ENCODE peak calls at places on chromosomes 16 and 17, in four cellular contexts. One of them, this sample, is unnamed.

GRCh38 chr16:74710401-74710800 is 9.7 kb upstream of the MLKL start:
- DNase-seq in neural progenitor cell: no peak
- DNase-seq in neural crest cell: no peak
- DNase-seq in progenitor cell of endocrine pancreas: no peak
- DNase-seq in this sample: no peak

GRCh38 chr16:57611184-57611583 is 17.2 kb upstream of the ADGRG1 start:
- DNase-seq in neural progenitor cell: no peak
- DNase-seq in progenitor cell of endocrine pancreas: no peak
- DNase-seq in neural crest cell: no peak
- DNase-seq in this sample: no peak

GRCh38 chr16:72834499-72834898 is 213.4 kb downstream of the ZFHX3 start:
- DNase-seq in neural crest cell: no peak
- DNase-seq in progenitor cell of endocrine pancreas: no peak
- DNase-seq in neural progenitor cell: no peak
- DNase-seq in this sample: no peak

GRCh38 chr16:20910781-20911321 is 10.3 kb downstream of the LYRM1 start:
- DNase-seq in progenitor cell of endocrine pancreas: no peak
- DNase-seq in neural progenitor cell: no peak
- DNase-seq in neural crest cell: no peak
- DNase-seq in this sample: no peak

GRCh38 chr16:87317766-87318121 is 552 bp upstream of the C16orf95 start:
- DNase-seq in neural crest cell: no peak
- DNase-seq in neural progenitor cell: no peak
- DNase-seq in progenitor cell of endocrine pancreas: no peak
- DNase-seq in this sample: peak; percentile 51

GRCh38 chr17:79018045-79018695 is 5.8 kb upstream of the C1QTNF1 start:
- DNase-seq in neural crest cell: no peak
- DNase-seq in progenitor cell of endocrine pancreas: no peak
- DNase-seq in neural progenitor cell: no peak
- DNase-seq in this sample: no peak

GRCh38 chr16:17474572-17474971 is 3.8 kb upstream of the XYLT1 start:
- DNase-seq in progenitor cell of endocrine pancreas: no peak
- DNase-seq in neural progenitor cell: peak; percentile 37
- DNase-seq in neural crest cell: no peak
- DNase-seq in this sample: no peak

GRCh38 chr16:16861546-16861945 is 482.6 kb downstream of the NPIPA7 start:
- DNase-seq in progenitor cell of endocrine pancreas: peak; percentile 32
- DNase-seq in neural progenitor cell: peak; percentile 80
- DNase-seq in neural crest cell: peak; percentile 72
- DNase-seq in this sample: peak; percentile 59

GRCh38 chr17:44759096-44759915 is 518 bp downstream of the ADAM11 start:
- DNase-seq in neural progenitor cell: peak; percentile 25
- DNase-seq in progenitor cell of endocrine pancreas: no peak
- DNase-seq in neural crest cell: peak; percentile 40
- DNase-seq in this sample: no peak

GRCh38 chr17:52306314-52306713 is 147.8 kb upstream of the CA10 start:
- DNase-seq in progenitor cell of endocrine pancreas: no peak
- DNase-seq in neural progenitor cell: no peak
- DNase-seq in neural crest cell: no peak
- DNase-seq in this sample: peak; percentile 66

GRCh38 chr17:54524501-54524900 is 376.2 kb upstream of the TOM1L1 start:
- DNase-seq in neural crest cell: no peak
- DNase-seq in progenitor cell of endocrine pancreas: no peak
- DNase-seq in neural progenitor cell: no peak
- DNase-seq in this sample: no peak

GRCh38 chr17:65855245-65855644 is 293.8 kb upstream of the AXIN2 start:
- DNase-seq in progenitor cell of endocrine pancreas: no peak
- DNase-seq in neural crest cell: no peak
- DNase-seq in neural progenitor cell: no peak
- DNase-seq in this sample: peak; percentile 40

GRCh38 chr17:8724451-8724850 is 20.2 kb downstream of the CCDC42 start:
- DNase-seq in progenitor cell of endocrine pancreas: no peak
- DNase-seq in neural progenitor cell: no peak
- DNase-seq in neural crest cell: no peak
- DNase-seq in this sample: no peak

GRCh38 chr17:15264542-15264941 is 584 bp downstream of the PMP22 start:
- DNase-seq in progenitor cell of endocrine pancreas: no peak
- DNase-seq in neural crest cell: no peak
- DNase-seq in neural progenitor cell: no peak
- DNase-seq in this sample: peak; percentile 52

GRCh38 chr17:45127209-45127582 is 5.1 kb downstream of the PLCD3 start:
- DNase-seq in neural crest cell: no peak
- DNase-seq in neural progenitor cell: no peak
- DNase-seq in progenitor cell of endocrine pancreas: no peak
- DNase-seq in this sample: no peak

GRCh38 chr17:2982854-2983636 is 80.4 kb downstream of the OR1D5 start:
- DNase-seq in neural progenitor cell: no peak
- DNase-seq in neural crest cell: no peak
- DNase-seq in progenitor cell of endocrine pancreas: no peak
- DNase-seq in this sample: no peak

GRCh38 chr16:78669994-78670393 is 570.5 kb downstream of the WWOX start:
- DNase-seq in neural progenitor cell: peak; percentile 9
- DNase-seq in progenitor cell of endocrine pancreas: no peak
- DNase-seq in neural crest cell: no peak
- DNase-seq in this sample: no peak

GRCh38 chr17:59093702-59094231 is 12.9 kb downstream of the TRIM37 start:
- DNase-seq in neural progenitor cell: no peak
- DNase-seq in progenitor cell of endocrine pancreas: no peak
- DNase-seq in neural crest cell: no peak
- DNase-seq in this sample: peak; percentile 28

GRCh38 chr17:850828-851759 is 68.9 kb downstream of the MRM3 start:
- DNase-seq in neural crest cell: peak; percentile 5
- DNase-seq in progenitor cell of endocrine pancreas: no peak
- DNase-seq in neural progenitor cell: peak; percentile 54
- DNase-seq in this sample: no peak

GRCh38 chr17:73232587-73233373 is 28.9 kb downstream of the CPSF4L start:
- DNase-seq in progenitor cell of endocrine pancreas: no peak
- DNase-seq in neural crest cell: no peak
- DNase-seq in neural progenitor cell: peak; percentile 73
- DNase-seq in this sample: peak; percentile 47

GRCh38 chr17:82216301-82217119 is 3.9 kb upstream of the CCDC57 start:
- DNase-seq in neural crest cell: no peak
- DNase-seq in progenitor cell of endocrine pancreas: no peak
- DNase-seq in neural progenitor cell: no peak
- DNase-seq in this sample: peak; percentile 80

GRCh38 chr17:18962494-18962815 is 10.5 kb downstream of the SLC5A10 start:
- DNase-seq in progenitor cell of endocrine pancreas: no peak
- DNase-seq in neural progenitor cell: no peak
- DNase-seq in neural crest cell: no peak
- DNase-seq in this sample: no peak

GRCh38 chr16:75385507-75386152 is 47.7 kb downstream of the CFDP1 start:
- DNase-seq in neural progenitor cell: peak; percentile 66
- DNase-seq in neural crest cell: no peak
- DNase-seq in progenitor cell of endocrine pancreas: no peak
- DNase-seq in this sample: no peak

GRCh38 chr16:11257131-11257938 is 1.3 kb upstream of the SOCS1 start:
- DNase-seq in neural crest cell: peak; percentile 61
- DNase-seq in neural progenitor cell: peak; percentile 85
- DNase-seq in progenitor cell of endocrine pancreas: peak; percentile 39
- DNase-seq in this sample: peak; percentile 88

GRCh38 chr17:12990926-12991325 is 26.9 kb downstream of the ELAC2 start:
- DNase-seq in neural progenitor cell: no peak
- DNase-seq in progenitor cell of endocrine pancreas: no peak
- DNase-seq in neural crest cell: no peak
- DNase-seq in this sample: no peak

GRCh38 chr17:40727447-40728231 is 24.1 kb upstream of the KRT24 start:
- DNase-seq in neural crest cell: no peak
- DNase-seq in progenitor cell of endocrine pancreas: no peak
- DNase-seq in neural progenitor cell: no peak
- DNase-seq in this sample: peak; percentile 56

GRCh38 chr16:27199747-27200146 is 3.6 kb upstream of the KDM8 start:
- DNase-seq in neural progenitor cell: no peak
- DNase-seq in progenitor cell of endocrine pancreas: no peak
- DNase-seq in neural crest cell: no peak
- DNase-seq in this sample: no peak

GRCh38 chr16:50265716-50266336 is 525 bp upstream of the ADCY7 start:
- DNase-seq in neural progenitor cell: no peak
- DNase-seq in progenitor cell of endocrine pancreas: no peak
- DNase-seq in neural crest cell: no peak
- DNase-seq in this sample: no peak

GRCh38 chr16:50266337-50267091 is at the start of gene ADCY7:
- DNase-seq in progenitor cell of endocrine pancreas: no peak
- DNase-seq in neural progenitor cell: peak; percentile 41
- DNase-seq in neural crest cell: no peak
- DNase-seq in this sample: peak; percentile 86

GRCh38 chr16:50267151-50267631 is 840 bp downstream of the ADCY7 start:
- DNase-seq in progenitor cell of endocrine pancreas: no peak
- DNase-seq in neural progenitor cell: no peak
- DNase-seq in neural crest cell: no peak
- DNase-seq in this sample: no peak

GRCh38 chr16:50263940-50264929 is 2.1 kb upstream of the ADCY7 start:
- DNase-seq in neural progenitor cell: no peak
- DNase-seq in progenitor cell of endocrine pancreas: no peak
- DNase-seq in neural crest cell: no peak
- DNase-seq in this sample: no peak

DNA sequence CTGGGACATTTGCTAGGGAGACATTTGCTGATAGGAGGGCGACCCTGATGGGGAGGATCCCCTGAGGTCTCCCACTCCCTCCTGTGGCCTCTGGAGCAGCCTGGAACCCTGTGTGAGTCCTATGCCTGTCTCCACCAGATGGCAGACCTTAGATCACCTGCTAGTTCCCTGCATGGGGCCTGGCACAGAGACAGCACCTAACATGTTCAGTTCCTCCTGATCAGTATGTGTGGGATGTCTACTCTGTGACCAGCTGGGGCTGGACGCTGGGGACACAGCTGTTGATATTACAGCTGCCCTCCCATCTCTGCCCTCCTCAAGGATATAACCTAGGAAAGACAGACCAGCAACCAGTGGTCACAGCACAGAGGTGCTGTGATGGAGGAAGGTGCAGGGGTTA is 1.1 kb upstream of the ADCY7 start:
- DNase-seq in progenitor cell of endocrine pancreas: no peak
- DNase-seq in neural progenitor cell: no peak
- DNase-seq in neural crest cell: no peak
- DNase-seq in this sample: peak; percentile 44
- TF ChIP-seq CTCF in progenitor cell of endocrine pancreas: peak; percentile 13
- TF ChIP-seq CTCF in neural progenitor cell: no peak
- TF ChIP-seq CTCF in neural crest cell: peak; percentile 18
- TF ChIP-seq CTCF in this sample: no peak

GRCh38 chr16:67030221-67030962 is 1.4 kb downstream of the CBFB start:
- DNase-seq in neural progenitor cell: no peak
- DNase-seq in neural crest cell: no peak
- DNase-seq in progenitor cell of endocrine pancreas: no peak
- DNase-seq in this sample: no peak

GRCh38 chr16:67029249-67030096 is 524 bp downstream of the CBFB start:
- DNase-seq in neural progenitor cell: peak; percentile 68
- DNase-seq in progenitor cell of endocrine pancreas: peak; percentile 42
- DNase-seq in neural crest cell: peak; percentile 23
- DNase-seq in this sample: peak; percentile 48

GRCh38 chr16:67028167-67028554 is 788 bp upstream of the CBFB start:
- DNase-seq in neural progenitor cell: no peak
- DNase-seq in neural crest cell: no peak
- DNase-seq in progenitor cell of endocrine pancreas: no peak
- DNase-seq in this sample: no peak

GRCh38 chr16:67027046-67027445 is 1.9 kb upstream of the CBFB start:
- DNase-seq in neural progenitor cell: no peak
- DNase-seq in neural crest cell: no peak
- DNase-seq in progenitor cell of endocrine pancreas: no peak
- DNase-seq in this sample: no peak

GRCh38 chr16:67028555-67029248 is at the start of gene CBFB:
- DNase-seq in neural crest cell: peak; percentile 87
- DNase-seq in progenitor cell of endocrine pancreas: peak; percentile 88
- DNase-seq in neural progenitor cell: peak; percentile 93
- DNase-seq in this sample: peak; percentile 97
- TF ChIP-seq CTCF in neural crest cell: peak; percentile 42
- TF ChIP-seq CTCF in progenitor cell of endocrine pancreas: peak; percentile 46
- TF ChIP-seq CTCF in neural progenitor cell: peak; percentile 25
- TF ChIP-seq CTCF in this sample: peak; percentile 15

GRCh38 chr17:50642722-50643656 is 8.3 kb downstream of the ABCC3 start:
- DNase-seq in neural crest cell: no peak
- DNase-seq in neural progenitor cell: no peak
- DNase-seq in progenitor cell of endocrine pancreas: no peak
- DNase-seq in this sample: no peak
- TF ChIP-seq CTCF in neural crest cell: no peak
- TF ChIP-seq CTCF in neural progenitor cell: no peak
- TF ChIP-seq CTCF in progenitor cell of endocrine pancreas: no peak
- TF ChIP-seq CTCF in this sample: no peak

GRCh38 chr16:24562811-24563210 is 23.4 kb downstream of the RBBP6 start:
- DNase-seq in neural progenitor cell: no peak
- DNase-seq in neural crest cell: no peak
- DNase-seq in progenitor cell of endocrine pancreas: no peak
- DNase-seq in this sample: no peak

GRCh38 chr16:24572069-24572468 is 32.7 kb downstream of the RBBP6 start:
- DNase-seq in progenitor cell of endocrine pancreas: no peak
- DNase-seq in neural crest cell: no peak
- DNase-seq in neural progenitor cell: no peak
- DNase-seq in this sample: no peak

GRCh38 chr16:24573141-24573540 is 33.8 kb downstream of the RBBP6 start:
- DNase-seq in progenitor cell of endocrine pancreas: no peak
- DNase-seq in neural progenitor cell: no peak
- DNase-seq in neural crest cell: no peak
- DNase-seq in this sample: no peak

GRCh38 chr16:24568392-24568791 is 29.0 kb downstream of the RBBP6 start:
- DNase-seq in neural progenitor cell: no peak
- DNase-seq in progenitor cell of endocrine pancreas: no peak
- DNase-seq in neural crest cell: no peak
- DNase-seq in this sample: no peak
- TF ChIP-seq CTCF in neural progenitor cell: peak; percentile 19
- TF ChIP-seq CTCF in progenitor cell of endocrine pancreas: peak; percentile 15
- TF ChIP-seq CTCF in neural crest cell: peak; percentile 48
- TF ChIP-seq CTCF in this sample: peak; percentile 32

GRCh38 chr16:2213817-2214720 is 571 bp downstream of the PGP start:
- DNase-seq in neural crest cell: no peak
- DNase-seq in progenitor cell of endocrine pancreas: no peak
- DNase-seq in neural progenitor cell: peak; percentile 51
- DNase-seq in this sample: no peak
- TF ChIP-seq CTCF in neural crest cell: no peak
- TF ChIP-seq CTCF in progenitor cell of endocrine pancreas: peak; percentile 11
- TF ChIP-seq CTCF in neural progenitor cell: peak; percentile 7
- TF ChIP-seq CTCF in this sample: no peak

This sample was measured in Calu3.